ENCODE peak calls at places on chromosomes 1 and 21, in four cellular contexts. B is A549, T is NB4, D is WTC11. R is an unnamed sample.

GRCh38 chr1:39981385-39981784 is 26.4 kb downstream of the MFSD2A start:
- DNase-seq in B (no peak), T (no peak), D (no peak), R (no peak)

GRCh38 chr1:208387908-208388756 is 143.9 kb upstream of the PLXNA2 start:
- DNase-seq in B (no peak), T (no peak), D (no peak), R (no peak)

GRCh38 chr1:100249155-100249536 is 488 bp downstream of the DBT start:
- DNase-seq in B (no peak), T (peak), D (no peak), R (no peak)

GRCh38 chr1:8238141-8239038 is 79.5 kb upstream of the SLC45A1 start:
- DNase-seq in B (peak), T (no peak), D (no peak), R (no peak)

GRCh38 chr1:29426701-29427279 is 190.5 kb downstream of the PTPRU start:
- DNase-seq in B (no peak), T (no peak), D (no peak), R (no peak)

GRCh38 chr21:27570306-27570868 is 603.5 kb upstream of the ADAMTS5 start:
- DNase-seq in B (no peak), T (no peak), D (no peak), R (no peak)

GRCh38 chr21:41970099-41970391 is 16.2 kb upstream of the C2CD2 start:
- DNase-seq in B (no peak), T (no peak), D (no peak), R (no peak)

GRCh38 chr1:9676815-9677393 is 25.4 kb downstream of the PIK3CD start:
- DNase-seq in B (no peak), T (no peak), D (no peak), R (no peak)

GRCh38 chr1:200979574-200980451 is 43.7 kb downstream of the KIF21B start:
- DNase-seq in B (peak), T (peak), D (peak), R (no peak)

GRCh38 chr21:41210405-41211040 is 42.6 kb downstream of the BACE2 start:
- DNase-seq in B (no peak), T (no peak), D (no peak), R (no peak)

GRCh38 chr1:245516178-245516829 is 361.5 kb downstream of the KIF26B start:
- DNase-seq in B (peak), T (peak), D (no peak), R (no peak)

GRCh38 chr1:47205918-47206317 is 16.1 kb upstream of the PDZK1IP1 start:
- DNase-seq in B (no peak), T (no peak), D (no peak), R (no peak)

GRCh38 chr1:221576268-221576667 is 165.6 kb downstream of the DUSP10 start:
- DNase-seq in B (peak), T (peak), D (no peak), R (no peak)

GRCh38 chr1:37673920-37674319 is 18.4 kb upstream of the CDCA8 start:
- DNase-seq in B (no peak), T (no peak), D (peak), R (no peak)

GRCh38 chr1:7470904-7471638 is 300.0 kb upstream of the VAMP3 start:
- DNase-seq in B (peak), T (peak), D (no peak), R (no peak)

GRCh38 chr21:37366488-37367300 is at the start of gene DYRK1A:
- DNase-seq in B (peak), T (peak), D (peak), R (peak)

GRCh38 chr21:42980959-42981523 is 6.7 kb downstream of the PKNOX1 start:
- DNase-seq in B (no peak), T (peak), D (no peak), R (no peak)

GRCh38 chr1:116020668-116021272 is 44.5 kb downstream of the SLC22A15 start:
- DNase-seq in B (peak), T (peak), D (peak), R (no peak)

GRCh38 chr1:157163273-157164127 is 25.3 kb upstream of the ETV3 start:
- DNase-seq in B (peak), T (peak), D (peak), R (no peak)

GRCh38 chr1:33010946-33011731 is 25.5 kb downstream of the AK2 start:
- DNase-seq in B (no peak), T (no peak), D (no peak), R (no peak)

GRCh38 chr1:175307160-175307559 is 114.6 kb upstream of the KIAA0040 start:
- DNase-seq in B (no peak), T (no peak), D (no peak), R (no peak)

GRCh38 chr1:11374079-11374747 is 101.2 kb downstream of the UBIAD1 start:
- DNase-seq in B (no peak), T (peak), D (no peak), R (no peak)

GRCh38 chr1:231883382-231883781 is 256.8 kb downstream of the DISC1 start:
- DNase-seq in B (peak), T (no peak), D (peak), R (no peak)

GRCh38 chr21:46622226-46622625 is 13.2 kb upstream of the PRMT2 start:
- DNase-seq in B (no peak), T (peak), D (no peak), R (no peak)

GRCh38 chr1:203272633-203273205 is 32.6 kb upstream of the BTG2 start:
- DNase-seq in B (no peak), T (no peak), D (no peak), R (peak)
- TF ChIP-seq CTCF in B (no peak), T (no peak), D (no peak), R (no peak)

GRCh38 chr1:158803681-158804080 is 22.7 kb upstream of the OR6N2 start:
- DNase-seq in B (no peak), T (no peak), D (no peak), R (no peak)

GRCh38 chr1:158794247-158794646 is 13.2 kb upstream of the OR6N2 start:
- DNase-seq in B (no peak), T (no peak), D (no peak), R (no peak)

GRCh38 chr1:158799689-158800088 is 18.7 kb upstream of the OR6N2 start:
- DNase-seq in B (no peak), T (peak), D (no peak), R (no peak)

GRCh38 chr1:158793604-158794003 is 12.6 kb upstream of the OR6N2 start:
- DNase-seq in B (no peak), T (peak), D (peak), R (no peak)

DNA sequence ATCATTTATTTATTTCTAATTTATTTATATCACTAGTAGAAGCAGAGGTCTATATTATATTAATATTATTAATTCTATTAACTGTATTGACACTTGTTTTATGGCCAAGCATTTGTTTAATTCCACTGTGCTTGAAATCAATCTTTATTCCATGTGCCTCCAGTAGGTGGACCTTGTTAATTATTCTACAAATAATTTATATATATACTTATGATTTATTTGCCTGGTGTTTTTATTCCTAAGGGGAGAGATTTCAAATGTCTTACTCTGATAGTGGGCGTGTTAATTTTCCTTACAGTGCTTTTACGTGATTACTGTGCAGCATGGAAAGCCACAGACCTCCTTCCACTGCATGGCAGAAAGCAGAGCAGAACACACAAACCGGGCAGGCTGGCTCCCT is 17.5 kb upstream of the OR6N2 start:
- DNase-seq in B (no peak), T (no peak), D (no peak), R (no peak)
- TF ChIP-seq CTCF in B (no peak), T (no peak), D (no peak), R (no peak)

DNA sequence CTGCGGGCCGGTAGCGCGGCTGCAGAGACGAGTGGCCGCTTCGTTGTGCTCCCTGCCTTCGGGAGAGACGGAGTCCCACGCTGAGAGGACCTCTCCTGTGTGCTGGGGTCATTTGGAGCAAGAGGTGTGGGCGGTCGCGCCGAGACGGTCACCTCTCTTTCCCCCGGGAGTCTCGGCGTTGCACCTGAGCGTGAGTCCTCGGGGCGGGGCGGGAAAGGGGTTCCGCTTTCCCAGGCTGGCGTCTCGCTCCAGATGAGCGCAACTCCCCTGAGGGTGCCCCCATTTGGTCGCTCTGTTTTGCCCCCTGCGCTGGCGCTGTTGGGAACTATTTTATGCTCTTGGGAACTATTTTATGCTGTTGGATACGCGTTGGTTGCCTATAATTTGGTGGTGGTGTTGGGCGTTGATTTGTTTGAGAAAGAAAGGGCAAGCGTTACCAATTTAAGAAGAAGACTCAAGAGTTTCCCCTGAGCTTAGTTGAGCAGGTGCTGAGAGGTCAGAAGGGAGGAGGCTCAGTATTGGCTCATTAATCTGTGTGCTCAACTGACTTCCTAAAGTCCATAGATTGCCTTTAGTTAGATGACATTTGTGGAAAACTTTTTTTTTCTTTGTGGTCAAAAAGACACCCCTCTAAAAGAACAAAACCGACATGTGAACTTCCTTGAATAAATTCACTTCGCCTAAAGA is 683 bp downstream of the LRRC8B start:
- DNase-seq in B (peak), T (peak), D (peak), R (no peak)
- TF ChIP-seq CTCF in B (no peak), T (no peak), D (no peak), R (no peak)

GRCh38 chr1:114531094-114531493 is 20.1 kb upstream of the TRIM33 start:
- DNase-seq in B (no peak), T (no peak), D (no peak), R (no peak)
- TF ChIP-seq CTCF in B (no peak), T (no peak), D (no peak), R (no peak)

DNA sequence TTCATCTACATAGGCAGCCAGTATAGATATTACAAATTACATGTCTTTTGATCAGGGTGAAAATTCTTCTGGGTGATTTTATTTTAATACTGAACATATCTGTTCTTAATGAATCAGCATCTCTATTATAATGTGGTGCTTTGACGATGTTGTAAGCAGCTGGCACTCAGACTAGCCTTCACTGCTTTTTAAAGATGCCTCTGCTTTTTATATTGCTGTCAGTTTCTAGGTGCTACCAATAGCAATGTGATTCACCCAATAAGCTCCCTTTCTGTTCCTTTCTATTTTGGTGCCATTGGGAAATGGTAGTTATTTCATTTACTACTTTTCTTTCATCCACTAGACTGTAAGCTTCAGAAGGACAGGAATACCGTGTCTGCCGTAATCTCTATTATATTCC is 11.1 kb upstream of the ANGPTL1 start:
- DNase-seq in B (no peak), T (no peak), D (no peak), R (no peak)
- TF ChIP-seq CTCF in B (no peak), T (no peak), D (no peak), R (no peak)

DNA sequence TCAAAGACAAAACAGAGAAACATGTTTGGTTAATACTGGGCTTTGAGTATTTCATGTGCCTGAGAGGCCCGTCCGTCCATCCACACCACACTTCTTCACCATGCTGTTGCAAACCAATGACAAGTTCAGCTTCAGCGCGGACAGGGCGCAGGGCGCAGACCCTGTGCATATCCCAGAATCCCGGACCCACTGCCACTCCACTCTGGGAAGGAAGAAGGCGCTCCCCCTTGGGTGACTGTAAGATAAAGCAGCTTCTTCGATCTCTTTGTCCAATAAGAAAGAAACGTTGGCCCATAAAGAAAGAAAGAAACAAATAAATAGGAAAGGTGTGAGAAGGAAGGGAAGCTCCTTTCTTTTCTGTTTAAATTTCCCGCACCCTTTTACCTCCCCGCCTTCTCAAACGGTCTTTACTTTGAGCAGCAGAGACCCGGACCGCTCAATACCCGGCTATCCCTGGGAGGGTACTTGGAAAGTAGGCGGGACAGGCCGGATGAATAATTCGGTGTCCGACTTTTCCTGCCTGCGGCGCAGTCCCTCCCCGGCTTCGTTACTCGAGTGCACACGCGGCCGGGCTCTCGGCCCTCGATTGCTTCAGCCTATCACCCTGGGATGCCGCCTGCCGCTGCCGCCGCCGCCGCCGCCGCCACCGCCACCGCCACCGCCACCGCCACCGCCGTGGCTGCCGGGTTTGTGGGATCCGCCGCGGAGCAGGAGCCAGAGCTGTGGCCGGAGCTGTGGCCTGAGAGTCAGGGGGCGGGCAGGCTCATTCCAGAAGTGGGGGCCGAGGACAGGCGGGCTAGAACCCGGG is 550 bp upstream of the RASAL2 start:
- DNase-seq in B (peak), T (peak), D (peak), R (no peak)
- TF ChIP-seq CTCF in B (peak), T (no peak), D (no peak), R (no peak)